ENCODE peak calls at places on chromosomes 1 and 21, in ten cellular contexts. X is OCI-LY7, Y is GM23338, O is Karpas-422, S is SK-N-SH, Q is MM.1S, L is HCT116, C is GM23248, H is hepatocyte, A is PC-3. T is an unnamed sample. For H3K9me2, the result is how much of the 10 kb centered on the place peaks cover.

GRCh38 chr1:200931776-200932175 is 37.1 kb downstream of the INAVA start:
- DNase-seq in X (no peak), Y (no peak), O (no peak), S (no peak), Q (no peak), L (no peak), C (no peak), H (no peak), A (no peak), T (no peak)

GRCh38 chr1:6205849-6206845 is at the start of gene RNF207:
- DNase-seq in X (no peak), Y (peak), O (no peak), S (no peak), Q (peak), L (peak), C (peak), H (peak), A (peak), T (peak)

GRCh38 chr1:92832537-92833160 is 809 bp downstream of the RPL5 start:
- DNase-seq in X (no peak), Y (no peak), O (peak), S (no peak), Q (no peak), L (no peak), C (peak), H (no peak), A (no peak), T (no peak)

GRCh38 chr1:211928222-211928856 is 97.8 kb upstream of the LPGAT1 start:
- DNase-seq in X (no peak), Y (peak), O (no peak), S (no peak), Q (no peak), L (no peak), C (no peak), H (peak), A (peak), T (peak)

GRCh38 chr1:93528416-93528815 is 80.5 kb downstream of the FNBP1L start:
- DNase-seq in X (peak), Y (no peak), O (no peak), S (no peak), Q (no peak), L (no peak), C (no peak), H (no peak), A (no peak), T (no peak)

GRCh38 chr1:207454046-207454964 is at the start of gene CR2:
- DNase-seq in X (peak), Y (peak), O (no peak), S (peak), Q (peak), L (peak), C (peak), H (peak), A (no peak), T (peak)

GRCh38 chr1:109498161-109498801 is 4.4 kb downstream of the CYB561D1 start:
- DNase-seq in X (peak), Y (peak), O (peak), S (peak), Q (no peak), L (no peak), C (peak), H (peak), A (peak), T (no peak)

GRCh38 chr1:78236711-78237110 is 190.9 kb downstream of the GIPC2 start:
- DNase-seq in X (no peak), Y (no peak), O (no peak), S (no peak), Q (no peak), L (no peak), C (peak), H (no peak), A (peak), T (no peak)

GRCh38 chr1:203147376-203147775 is 19.9 kb downstream of the ADORA1 start:
- DNase-seq in X (no peak), Y (peak), O (no peak), S (no peak), Q (no peak), L (no peak), C (no peak), H (no peak), A (no peak), T (no peak)

GRCh38 chr1:100323428-100324106 is 28.7 kb upstream of the CDC14A start:
- DNase-seq in X (no peak), Y (no peak), O (no peak), S (no peak), Q (no peak), L (no peak), C (peak), H (peak), A (no peak), T (no peak)

GRCh38 chr1:38777464-38777957 is 82.1 kb downstream of the RRAGC start:
- DNase-seq in X (no peak), Y (no peak), O (no peak), S (no peak), Q (no peak), L (no peak), C (no peak), H (peak), A (no peak), T (no peak)

GRCh38 chr1:179955318-179955638 is 668 bp downstream of the CEP350 start:
- DNase-seq in X (no peak), Y (no peak), O (no peak), S (no peak), Q (no peak), L (no peak), C (no peak), H (no peak), A (no peak), T (peak)

GRCh38 chr1:117735045-117735992 is 129.5 kb downstream of the TENT5C start:
- DNase-seq in X (peak), Y (peak), O (no peak), S (no peak), Q (peak), L (no peak), C (peak), H (peak), A (peak), T (peak)

GRCh38 chr1:41878495-41878894 is 40.2 kb downstream of the HIVEP3 start:
- DNase-seq in X (no peak), Y (peak), O (no peak), S (no peak), Q (no peak), L (no peak), C (no peak), H (no peak), A (peak), T (no peak)

GRCh38 chr1:53622531-53622930 is 116.4 kb downstream of the GLIS1 start:
- DNase-seq in X (no peak), Y (peak), O (no peak), S (no peak), Q (no peak), L (no peak), C (no peak), H (no peak), A (no peak), T (no peak)

GRCh38 chr1:246971969-246972368 is 35.9 kb downstream of the ZNF695 start:
- DNase-seq in X (no peak), Y (peak), O (no peak), S (no peak), Q (no peak), L (no peak), C (no peak), H (no peak), A (no peak), T (no peak)

GRCh38 chr1:244273845-244274619 is 177.7 kb downstream of the ADSS2 start:
- DNase-seq in X (no peak), Y (no peak), O (no peak), S (no peak), Q (no peak), L (peak), C (peak), H (peak), A (peak), T (peak)

GRCh38 chr1:3459940-3460652 is 5.6 kb downstream of the ARHGEF16 start:
- DNase-seq in X (no peak), Y (no peak), O (no peak), S (no peak), Q (no peak), L (no peak), C (no peak), H (peak), A (peak), T (peak)

GRCh38 chr1:26787706-26788514 is at the start of gene PIGV:
- DNase-seq in X (peak), Y (peak), O (peak), S (peak), Q (peak), L (peak), C (peak), H (peak), A (peak), T (peak)

GRCh38 chr21:41186763-41187536 is 19.0 kb downstream of the BACE2 start:
- DNase-seq in X (no peak), Y (peak), O (no peak), S (no peak), Q (no peak), L (no peak), C (no peak), H (peak), A (no peak), T (no peak)

DNA sequence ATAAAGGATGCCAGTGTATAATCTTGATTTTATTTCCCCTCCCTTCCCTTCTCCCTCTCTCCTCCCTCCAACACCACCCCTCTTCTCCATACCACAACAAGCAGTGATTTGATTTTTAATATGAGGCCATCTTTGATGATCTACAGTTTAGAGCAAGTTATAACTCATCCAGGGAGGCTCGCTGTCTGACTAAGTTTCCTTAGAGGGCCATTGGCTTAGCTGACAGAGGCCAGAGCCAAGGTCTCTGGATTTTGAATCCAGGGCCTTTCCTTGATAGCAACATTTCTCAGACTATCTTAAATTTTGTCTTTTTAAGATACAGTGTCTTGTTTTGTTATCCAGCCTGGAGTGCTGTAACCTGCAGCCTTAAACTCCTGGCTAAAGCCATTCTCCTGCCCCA is 431.0 kb upstream of the USP24 start:
- DNase-seq in X (no peak), Y (no peak), O (no peak), S (no peak), Q (no peak), L (no peak), C (no peak), H (no peak), A (no peak), T (no peak)
- H3K4me2 ChIP-seq in X (no peak), Y (no peak), O (no peak), S (no peak), Q (no peak), L (no peak), C (no peak), H (no peak), A (no peak), T (no peak)

GRCh38 chr21:45766055-45766454 is 122.5 kb downstream of the PCBP3 start:
- DNase-seq in X (no peak), Y (no peak), O (no peak), S (no peak), Q (no peak), L (no peak), C (no peak), H (no peak), A (no peak), T (no peak)
- H3K9me2 ChIP-seq in X (under half), Y (under half), O (under half), S (under half), Q (under half), L (under half), C (under half), H (under half), A (under half), T (under half)

DNA sequence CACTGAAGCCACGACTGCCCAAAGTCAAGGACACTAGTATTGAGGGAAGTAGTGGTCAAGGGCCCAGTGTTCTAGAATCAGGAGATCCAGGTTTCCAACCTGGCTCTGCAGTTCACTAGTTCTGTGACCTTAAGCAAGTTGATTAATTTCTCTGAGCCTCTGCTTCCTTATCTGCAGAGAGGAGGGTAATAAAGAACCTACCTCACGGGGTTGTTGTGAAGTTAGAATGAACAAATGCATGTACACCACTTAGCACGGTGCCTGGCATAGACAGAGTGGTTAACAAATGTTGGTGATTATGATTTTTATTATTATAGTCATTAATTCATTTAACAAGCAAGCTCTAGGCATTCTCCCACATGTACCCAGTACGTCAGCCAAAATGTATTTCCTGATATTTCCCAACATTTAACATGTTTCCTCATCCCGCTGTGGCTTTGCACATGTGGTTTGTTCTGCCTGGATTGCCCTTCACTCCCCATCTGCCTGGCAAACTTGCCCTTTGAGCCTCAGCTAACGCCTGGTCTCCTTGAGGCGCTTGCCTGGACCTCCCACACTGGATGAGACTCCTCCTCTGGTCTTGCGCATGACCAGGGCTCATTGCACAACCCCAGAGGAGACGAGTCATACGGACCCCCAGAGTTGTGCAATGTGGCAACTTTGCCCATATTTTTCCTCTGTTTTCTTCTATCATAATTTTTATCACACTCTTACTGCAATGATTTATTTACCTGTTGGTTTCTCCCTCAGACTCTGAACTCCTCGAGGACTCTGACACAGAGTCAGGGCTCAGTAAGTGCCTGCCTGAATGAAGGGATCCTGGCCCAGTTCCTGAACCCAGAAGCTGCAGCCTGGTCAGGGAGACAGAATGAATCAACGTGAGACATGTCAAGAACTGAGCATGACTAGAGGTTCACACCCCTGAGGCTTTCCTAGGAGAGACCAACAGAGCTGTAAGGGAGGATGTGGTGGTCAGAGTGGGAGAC is 20.7 kb upstream of the MFSD2A start:
- DNase-seq in X (no peak), Y (no peak), O (no peak), S (no peak), Q (no peak), L (no peak), C (peak), H (peak), A (peak), T (peak)
- H3K4me2 ChIP-seq in X (no peak), Y (no peak), O (no peak), S (no peak), Q (no peak), L (no peak), C (peak), H (peak), A (no peak), T (peak)

GRCh38 chr1:56647106-56647505 is 2.0 kb downstream of the PRKAA2 start:
- DNase-seq in X (no peak), Y (no peak), O (no peak), S (no peak), Q (no peak), L (no peak), C (no peak), H (no peak), A (no peak), T (no peak)
- H3K9me2 ChIP-seq in X (under half), Y (under half), O (under half), S (under half), Q (under half), L (under half), C (under half), H (under half), A (under half), T (under half)

GRCh38 chr1:29033829-29034466 is 89.8 kb downstream of the TMEM200B start:
- DNase-seq in X (peak), Y (peak), O (peak), S (peak), Q (peak), L (peak), C (peak), H (peak), A (peak), T (peak)

GRCh38 chr1:29032839-29033238 is 90.9 kb downstream of the TMEM200B start:
- DNase-seq in X (no peak), Y (no peak), O (no peak), S (no peak), Q (no peak), L (no peak), C (no peak), H (no peak), A (no peak), T (no peak)

GRCh38 chr1:29029652-29030051 is 94.1 kb downstream of the TMEM200B start:
- DNase-seq in X (no peak), Y (no peak), O (no peak), S (peak), Q (no peak), L (no peak), C (no peak), H (no peak), A (no peak), T (no peak)
- H3K4me2 ChIP-seq in X (no peak), Y (no peak), O (no peak), S (no peak), Q (no peak), L (no peak), C (no peak), H (no peak), A (no peak), T (no peak)

GRCh38 chr21:38921511-38922215 is 115.9 kb downstream of the ETS2 start:
- DNase-seq in X (no peak), Y (no peak), O (no peak), S (no peak), Q (no peak), L (no peak), C (no peak), H (no peak), A (peak), T (no peak)

GRCh38 chr21:38922474-38922873 is 116.7 kb downstream of the ETS2 start:
- DNase-seq in X (no peak), Y (no peak), O (no peak), S (no peak), Q (no peak), L (no peak), C (no peak), H (no peak), A (no peak), T (no peak)

GRCh38 chr21:38927776-38928175 is 122.0 kb downstream of the ETS2 start:
- DNase-seq in X (no peak), Y (no peak), O (no peak), S (no peak), Q (no peak), L (no peak), C (no peak), H (no peak), A (no peak), T (no peak)

GRCh38 chr21:38925923-38926322 is 120.2 kb downstream of the ETS2 start:
- DNase-seq in X (no peak), Y (no peak), O (no peak), S (no peak), Q (no peak), L (no peak), C (peak), H (peak), A (peak), T (peak)

DNA sequence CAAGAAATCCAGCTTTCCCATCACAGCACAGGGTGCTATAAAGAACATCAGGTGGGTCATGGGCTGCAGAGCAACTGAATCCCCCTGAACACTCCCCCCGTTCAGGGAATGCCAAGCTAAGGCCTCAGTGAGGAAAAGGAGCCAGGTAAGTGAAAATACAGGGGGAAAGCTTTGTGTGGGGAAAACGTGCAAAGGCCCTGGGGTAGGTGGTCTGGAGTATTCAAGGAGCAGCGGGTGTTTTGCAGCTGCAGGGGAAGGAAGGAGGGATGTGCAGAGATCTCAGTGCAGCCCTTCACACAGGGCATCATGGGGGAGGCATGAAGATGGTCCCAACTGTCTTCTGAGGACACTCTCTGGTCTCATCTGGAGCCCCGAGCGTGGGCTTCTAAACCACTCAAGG is 119.2 kb downstream of the ETS2 start:
- DNase-seq in X (no peak), Y (no peak), O (no peak), S (no peak), Q (no peak), L (no peak), C (no peak), H (no peak), A (no peak), T (no peak)
- H3K9me2 ChIP-seq in X (under half), Y (under half), O (under half), S (under half), Q (under half), L (under half), C (under half), H (under half), A (under half), T (under half)

T was measured in PC-9.